ENCODE peak calls at places on chromosomes 4 and X, in nine cellular contexts. X is kidney epithelial cell; Q is A673; C is fibroblast of mammary gland; J is CD4-positive, alpha-beta T cell; U is mesothelial cell of epicardium; F is GM10248; M is cardiac fibroblast; O is A549. Z is an unnamed sample.

GRCh38 chrX:118254611-118255010 is 91.3 kb upstream of the WDR44 start:
- DNase-seq in O (peak), J (peak), U (no peak), C (peak), M (peak), X (peak), F (peak), Q (peak), Z (peak)

GRCh38 chr4:151324449-151325319 is 721 bp downstream of the SH3D19 start:
- DNase-seq in U (no peak), X (peak), M (peak), C (peak), J (no peak), F (peak), Q (no peak), O (peak), Z (peak)

GRCh38 chr4:140252144-140252741 is 98.3 kb upstream of the MAML3 start:
- DNase-seq in X (no peak), U (no peak), M (peak), F (peak), O (peak), C (no peak), Q (peak), J (no peak), Z (peak)

GRCh38 chr4:156476359-156476758 is 495.2 kb downstream of the PDGFC start:
- DNase-seq in J (no peak), U (no peak), F (no peak), O (peak), X (peak), Q (peak), M (peak), C (peak), Z (no peak)

GRCh38 chr4:2449051-2449450 is 19.9 kb upstream of the RNF4 start:
- DNase-seq in F (no peak), M (no peak), Q (no peak), X (no peak), U (no peak), J (no peak), O (no peak), C (no peak), Z (no peak)

GRCh38 chr4:149521611-149522010 is 294.0 kb downstream of the IQCM start:
- DNase-seq in X (no peak), Q (no peak), C (peak), U (no peak), O (no peak), J (no peak), F (no peak), M (peak), Z (no peak)

GRCh38 chrX:140762061-140762460 is 52.5 kb downstream of the LINC00632 start:
- DNase-seq in Q (peak), O (peak), C (peak), F (peak), X (no peak), M (peak), J (no peak), U (no peak), Z (peak)

GRCh38 chr4:38309471-38309870 is 349.3 kb downstream of the PTTG2 start:
- DNase-seq in F (no peak), U (no peak), X (no peak), M (no peak), J (no peak), C (no peak), O (no peak), Q (no peak), Z (no peak)

GRCh38 chr4:3529363-3529762 is 2.9 kb downstream of the LRPAP1 start:
- DNase-seq in J (no peak), F (no peak), Q (no peak), M (peak), C (peak), U (no peak), O (no peak), X (no peak), Z (no peak)

GRCh38 chr4:18882468-18882867 is 860.9 kb upstream of the LCORL start:
- DNase-seq in M (peak), Q (peak), F (no peak), U (no peak), J (no peak), X (peak), C (peak), O (no peak), Z (no peak)

GRCh38 chrX:30865020-30865419 is 24.0 kb downstream of the TAB3 start:
- DNase-seq in Q (peak), M (peak), F (no peak), O (no peak), X (no peak), C (no peak), U (no peak), J (no peak), Z (no peak)

GRCh38 chrX:93695981-93696380 is 22.0 kb downstream of the FAM133A start:
- DNase-seq in X (no peak), M (no peak), F (no peak), U (no peak), Q (no peak), J (no peak), O (no peak), C (no peak), Z (no peak)

GRCh38 chr4:100428051-100428450 is 89.8 kb downstream of the EMCN start:
- DNase-seq in U (no peak), C (peak), Q (peak), O (no peak), J (no peak), M (peak), F (no peak), X (peak), Z (no peak)

GRCh38 chr4:103137446-103137827 is 37.8 kb upstream of the BDH2 start:
- DNase-seq in U (no peak), C (peak), J (no peak), O (no peak), F (no peak), X (no peak), M (no peak), Q (no peak), Z (no peak)

GRCh38 chrX:70039758-70040157 is 10.0 kb downstream of the AWAT2 start:
- DNase-seq in O (no peak), U (no peak), Q (no peak), J (no peak), M (no peak), X (no peak), F (no peak), C (no peak), Z (no peak)

GRCh38 chr4:11428701-11429571 is at the start of gene HS3ST1:
- DNase-seq in X (peak), Q (no peak), M (peak), O (peak), U (peak), F (peak), J (no peak), C (peak), Z (peak)

GRCh38 chrX:146278381-146278780 is 460.8 kb downstream of the SLITRK2 start:
- DNase-seq in F (no peak), O (no peak), J (no peak), X (no peak), C (no peak), M (no peak), Q (no peak), U (no peak), Z (no peak)

GRCh38 chr4:77652237-77652897 is 46.7 kb downstream of the CXCL13 start:
- DNase-seq in U (no peak), X (no peak), C (no peak), O (no peak), F (no peak), Q (peak), J (no peak), M (peak), Z (no peak)

DNA sequence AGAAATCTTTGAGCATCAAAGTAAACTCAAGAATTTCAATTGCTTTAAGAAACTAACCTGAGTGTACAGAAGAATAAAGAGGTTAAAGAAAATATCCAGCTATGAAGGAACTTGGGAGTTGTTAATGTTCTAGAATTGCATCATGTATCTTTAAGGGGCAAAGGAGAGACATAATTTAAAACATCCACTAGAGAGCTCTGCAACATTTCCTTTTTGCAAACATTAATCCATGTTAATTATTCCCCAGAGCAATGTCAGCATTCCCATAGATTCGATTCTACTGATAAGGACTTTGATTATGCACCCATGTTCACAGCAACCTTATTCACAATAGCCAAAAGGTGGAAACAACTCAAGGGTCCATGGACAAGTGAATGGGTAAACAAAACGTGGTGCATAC is 80.2 kb upstream of the SORBS2 start:
- DNase-seq in U (no peak), O (no peak), J (no peak), X (no peak), M (no peak), F (no peak), C (no peak), Q (peak), Z (no peak)
- TF ChIP-seq CTCF in U (no peak), O (no peak), J (no peak), X (no peak), M (no peak), F (no peak), C (no peak), Q (no peak), Z (no peak)

GRCh38 chr4:118845552-118846065 is 9.7 kb upstream of the SEC24D start:
- DNase-seq in O (no peak), C (no peak), J (no peak), X (no peak), U (no peak), F (no peak), Q (no peak), M (no peak), Z (no peak)

GRCh38 chr4:118846981-118847380 is 11.1 kb upstream of the SEC24D start:
- DNase-seq in C (no peak), X (no peak), M (no peak), O (no peak), Q (no peak), F (no peak), J (no peak), U (no peak), Z (no peak)

GRCh38 chr4:118843237-118843636 is 7.3 kb upstream of the SEC24D start:
- DNase-seq in C (no peak), X (no peak), U (no peak), Q (no peak), O (no peak), F (no peak), M (no peak), J (no peak), Z (no peak)

GRCh38 chr4:118839221-118839927 is 3.4 kb upstream of the SEC24D start:
- DNase-seq in Q (no peak), C (no peak), X (no peak), U (no peak), M (no peak), F (no peak), J (no peak), O (no peak), Z (no peak)

DNA sequence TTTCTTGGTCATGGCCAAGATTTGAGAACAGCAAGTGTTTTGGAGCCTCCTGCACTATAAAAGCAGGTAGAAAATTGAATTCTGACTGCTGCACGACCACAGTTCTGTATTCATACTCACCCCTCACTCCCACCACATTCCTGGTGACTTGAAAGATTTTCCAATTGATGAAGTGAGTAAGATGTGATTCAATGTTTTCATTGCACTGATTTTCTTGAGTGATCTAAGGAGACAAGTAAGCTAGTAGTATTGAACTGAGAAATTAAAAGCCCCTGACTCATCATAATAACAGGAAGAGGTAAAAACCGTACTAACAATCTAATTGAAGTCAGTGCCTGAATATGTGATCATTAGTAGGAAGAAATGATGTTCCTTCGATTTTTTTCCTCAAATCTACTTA is 6.1 kb upstream of the SEC24D start:
- DNase-seq in Q (no peak), O (no peak), F (no peak), J (no peak), C (peak), X (peak), M (no peak), U (no peak), Z (no peak)
- TF ChIP-seq CTCF in Q (no peak), O (no peak), F (no peak), J (no peak), C (no peak), X (no peak), M (no peak), U (no peak), Z (no peak)

GRCh38 chr4:188374870-188375269 is 235.6 kb downstream of the TRIML1 start:
- DNase-seq in C (no peak), U (no peak), Q (no peak), M (no peak), O (no peak), F (no peak), J (no peak), X (no peak), Z (no peak)

GRCh38 chr4:188370781-188371180 is 231.5 kb downstream of the TRIML1 start:
- DNase-seq in Q (no peak), M (no peak), F (no peak), U (no peak), C (no peak), X (no peak), J (no peak), O (no peak), Z (no peak)

GRCh38 chr4:188372051-188372450 is 232.8 kb downstream of the TRIML1 start:
- DNase-seq in Q (peak), M (peak), O (no peak), X (no peak), C (peak), F (no peak), J (no peak), U (no peak), Z (no peak)

GRCh38 chr4:188372856-188373255 is 233.6 kb downstream of the TRIML1 start:
- DNase-seq in M (peak), Q (no peak), X (no peak), J (no peak), U (no peak), O (peak), C (peak), F (no peak), Z (no peak)
- TF ChIP-seq CTCF in M (peak), Q (no peak), X (peak), J (no peak), U (no peak), O (peak), C (peak), F (no peak), Z (no peak)

GRCh38 chr4:161252520-161253141 is 911.2 kb downstream of the FSTL5 start:
- DNase-seq in C (peak), J (no peak), M (peak), Q (peak), U (no peak), X (no peak), F (peak), O (peak), Z (peak)
- TF ChIP-seq CTCF in C (peak), J (peak), M (peak), Q (peak), U (peak), X (peak), F (peak), O (peak), Z (peak)

DNA sequence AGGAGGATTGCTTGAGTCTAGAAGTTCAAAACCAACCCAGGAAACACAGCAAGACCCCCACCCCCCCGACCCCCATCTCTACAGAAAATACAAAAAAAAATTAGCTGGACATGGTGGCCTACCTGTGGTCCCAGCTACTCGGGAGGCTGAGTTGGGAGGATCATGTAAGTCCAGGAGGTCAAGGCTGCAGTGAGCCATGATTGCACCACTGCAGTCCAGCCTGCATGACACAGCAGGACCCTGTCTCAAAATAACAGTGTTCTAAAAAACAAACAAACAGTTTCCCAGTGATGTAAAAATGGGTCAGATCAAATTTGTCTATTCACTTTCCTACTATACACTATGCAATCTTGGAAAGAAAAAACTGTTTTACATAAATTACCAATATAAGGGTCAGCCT is 2.0 kb upstream of the CBR4 start:
- DNase-seq in F (no peak), Q (no peak), U (no peak), O (no peak), M (no peak), X (no peak), C (no peak), J (no peak), Z (no peak)
- TF ChIP-seq CTCF in F (no peak), Q (no peak), U (no peak), O (no peak), M (no peak), X (no peak), C (no peak), J (no peak), Z (no peak)

DNA sequence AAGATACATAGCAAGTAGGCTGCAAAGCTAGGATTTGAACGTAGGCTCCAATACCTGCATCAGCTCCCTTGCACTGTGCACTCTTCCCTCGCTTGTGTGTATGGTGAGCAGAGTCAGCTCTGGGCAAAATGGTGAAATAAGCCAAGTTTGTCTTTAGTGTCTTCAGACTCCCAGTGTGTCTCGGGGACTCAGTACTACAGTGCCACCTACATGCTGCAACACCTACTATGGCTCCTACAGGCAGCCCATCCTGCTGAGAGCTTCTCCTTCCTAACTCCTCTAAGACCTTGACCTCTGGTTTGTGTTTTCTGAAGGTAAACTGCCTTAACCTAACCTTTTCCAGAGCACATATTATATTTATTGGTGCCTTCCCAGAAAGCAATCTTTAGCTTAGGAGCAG is 42.5 kb downstream of the RTL9 start:
- DNase-seq in U (no peak), X (no peak), C (no peak), O (no peak), Q (no peak), J (no peak), M (no peak), F (no peak), Z (no peak)
- TF ChIP-seq CTCF in U (no peak), X (no peak), C (no peak), O (no peak), Q (peak), J (no peak), M (no peak), F (no peak), Z (no peak)

DNA sequence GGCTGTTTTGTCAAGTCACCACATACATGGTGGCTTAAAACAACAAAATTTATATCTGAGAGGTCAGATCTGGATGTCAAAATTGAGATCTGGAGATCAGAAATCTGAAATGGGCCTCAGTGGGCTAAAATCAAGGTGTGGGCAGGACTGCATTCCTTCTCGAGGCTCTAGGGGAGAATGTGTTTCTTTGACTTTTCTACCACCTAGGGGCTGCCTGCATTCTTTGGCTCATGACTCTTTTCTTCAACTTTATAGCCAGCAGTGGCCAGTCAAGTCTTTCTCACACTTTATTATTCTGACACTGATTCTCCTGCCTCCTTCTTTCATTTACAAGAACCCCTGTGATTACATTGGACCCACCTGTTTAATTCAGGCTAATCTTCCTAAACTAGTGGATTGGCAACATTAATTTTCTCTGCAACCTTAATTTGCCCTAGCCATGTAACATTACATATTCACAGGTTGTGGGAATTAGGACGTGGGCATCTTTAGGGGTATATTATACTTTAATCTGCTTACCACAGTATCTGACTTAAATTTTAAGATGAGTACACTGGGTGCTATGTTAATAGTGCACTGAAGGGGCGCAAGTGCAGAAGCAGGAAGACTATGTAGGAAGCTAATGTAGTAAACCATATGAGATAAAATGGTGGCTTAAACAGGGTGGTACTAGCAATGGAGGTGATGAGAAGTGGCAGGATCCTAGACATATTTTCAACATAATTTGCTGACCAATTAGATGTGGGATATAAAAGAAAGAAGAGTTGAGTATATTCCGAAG is 188.0 kb downstream of the SLC4A4 start:
- DNase-seq in C (no peak), J (no peak), U (no peak), M (no peak), O (no peak), F (no peak), Q (no peak), X (no peak), Z (no peak)
- TF ChIP-seq CTCF in C (no peak), J (no peak), U (no peak), M (peak), O (no peak), F (no peak), Q (no peak), X (peak), Z (no peak)

GRCh38 chr4:6811165-6811564 is 28.6 kb downstream of the KIAA0232 start:
- DNase-seq in C (no peak), F (no peak), J (no peak), U (no peak), X (no peak), Q (no peak), M (no peak), O (no peak), Z (no peak)

GRCh38 chr4:6806924-6807676 is 24.6 kb downstream of the KIAA0232 start:
- DNase-seq in J (no peak), X (no peak), F (no peak), Q (no peak), U (no peak), C (peak), M (peak), O (no peak), Z (no peak)

GRCh38 chr4:6804082-6804752 is 21.7 kb downstream of the KIAA0232 start:
- DNase-seq in O (no peak), C (no peak), F (no peak), X (no peak), Q (no peak), J (no peak), U (no peak), M (no peak), Z (no peak)

GRCh38 chr4:6803246-6803645 is 20.7 kb downstream of the KIAA0232 start:
- DNase-seq in X (no peak), M (no peak), J (no peak), F (no peak), Q (no peak), O (no peak), U (no peak), C (no peak), Z (no peak)

DNA sequence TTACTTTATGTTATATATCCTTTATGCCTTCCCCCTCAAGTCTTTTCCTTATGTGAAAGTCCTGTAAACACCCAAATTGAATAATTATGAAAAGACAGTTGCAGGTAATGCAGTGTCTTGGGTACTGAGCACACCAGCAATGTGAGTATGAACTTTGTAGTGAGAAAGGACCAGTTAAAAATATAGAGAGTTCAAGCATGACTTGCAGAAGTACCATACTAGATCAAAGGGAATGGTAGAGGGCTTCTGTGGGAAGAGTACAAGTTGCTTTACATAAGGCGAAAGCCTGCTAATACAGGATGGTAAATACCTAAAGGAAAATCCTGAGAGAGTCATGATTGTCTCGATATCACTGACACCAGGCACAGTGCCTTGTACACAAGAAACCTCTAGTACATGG is 25.7 kb downstream of the KIAA0232 start:
- DNase-seq in M (no peak), J (no peak), U (no peak), O (no peak), C (no peak), F (no peak), X (no peak), Q (no peak), Z (no peak)
- TF ChIP-seq CTCF in M (no peak), J (no peak), U (no peak), O (no peak), C (no peak), F (no peak), X (no peak), Q (no peak), Z (no peak)

GRCh38 chr4:98630804-98631454 is 27.5 kb downstream of the TSPAN5 start:
- DNase-seq in F (no peak), C (peak), J (no peak), Q (peak), M (peak), X (no peak), U (no peak), O (no peak), Z (no peak)
- TF ChIP-seq CTCF in F (no peak), C (peak), J (no peak), Q (peak), M (no peak), X (no peak), U (no peak), O (no peak), Z (no peak)

Z was measured in GM13976.